ENCODE peak calls at places on chromosome 5, in four cellular contexts. D is OCI-LY7, V is hepatocyte, G is uterus. U is an unnamed sample.

GRCh38 chr5:122385286-122385685 is 73.2 kb downstream of the SNCAIP start:
- DNase-seq in G (no peak), D (no peak), V (no peak), U (no peak)

GRCh38 chr5:132050661-132051371 is 9.6 kb upstream of the IL3 start:
- DNase-seq in D (no peak), V (no peak), G (no peak), U (no peak)

GRCh38 chr5:135641329-135642178 is 62.8 kb upstream of the CXCL14 start:
- DNase-seq in D (no peak), V (no peak), G (no peak), U (no peak)

GRCh38 chr5:157761690-157762611 is 18.4 kb downstream of the LSM11 start:
- DNase-seq in D (peak; percentile 79), V (peak; percentile 83), G (peak; percentile 31), U (no peak)

GRCh38 chr5:150175536-150175935 is 9.0 kb downstream of the CDX1 start:
- DNase-seq in G (no peak), D (peak; percentile 24), V (no peak), U (no peak)

GRCh38 chr5:83718195-83718825 is 2.3 kb downstream of the HAPLN1 start:
- DNase-seq in V (peak; percentile 85), G (no peak), D (peak; percentile 66), U (no peak)

GRCh38 chr5:153276151-153276550 is 214.3 kb upstream of the GRIA1 start:
- DNase-seq in G (no peak), V (peak; percentile 75), D (peak; percentile 35), U (no peak)

GRCh38 chr5:158840193-158840592 is 259.5 kb downstream of the EBF1 start:
- DNase-seq in D (no peak), V (no peak), G (no peak), U (no peak)

GRCh38 chr5:125536582-125536981 is 790.1 kb upstream of the ZNF608 start:
- DNase-seq in D (no peak), V (no peak), G (no peak), U (no peak)

GRCh38 chr5:151740958-151741373 is 17.5 kb downstream of the ATOX1 start:
- DNase-seq in D (no peak), V (no peak), G (no peak), U (no peak)

GRCh38 chr5:9977070-9977469 is 272.6 kb downstream of the ATPSCKMT start:
- DNase-seq in G (no peak), D (no peak), V (no peak), U (no peak)

GRCh38 chr5:131491749-131492148 is 143.3 kb downstream of the RAPGEF6 start:
- DNase-seq in V (no peak), G (no peak), D (no peak), U (no peak)

GRCh38 chr5:143168171-143168681 is 235.3 kb downstream of the NR3C1 start:
- DNase-seq in D (no peak), V (no peak), G (no peak), U (no peak)

GRCh38 chr5:88143693-88144218 is 124.9 kb downstream of the TMEM161B start:
- DNase-seq in G (no peak), D (no peak), V (no peak), U (no peak)

GRCh38 chr5:67476531-67476930 is 279.9 kb upstream of the CD180 start:
- DNase-seq in V (peak; percentile 34), D (no peak), G (no peak), U (no peak)

GRCh38 chr5:55913396-55914140 is 62.4 kb downstream of the IL31RA start:
- DNase-seq in G (no peak), D (no peak), V (no peak), U (no peak)

GRCh38 chr5:135030123-135030517 is 3.9 kb downstream of the PITX1 start:
- DNase-seq in G (no peak), D (no peak), V (no peak), U (no peak)

GRCh38 chr5:176743136-176743827 is 67.1 kb upstream of the UNC5A start:
- DNase-seq in G (no peak), V (peak; percentile 30), D (no peak), U (no peak)

GRCh38 chr5:171092194-171092593 is 216.9 kb upstream of the TLX3 start:
- DNase-seq in G (no peak), V (no peak), D (no peak), U (no peak)

GRCh38 chr5:65862384-65862783 is 64.0 kb upstream of the ERBIN start:
- DNase-seq in G (no peak), D (no peak), V (no peak), U (no peak)

GRCh38 chr5:543755-544674 is 19.8 kb upstream of the SLC9A3 start:
- DNase-seq in D (peak; percentile 90), V (no peak), G (no peak), U (peak; percentile 88)

DNA sequence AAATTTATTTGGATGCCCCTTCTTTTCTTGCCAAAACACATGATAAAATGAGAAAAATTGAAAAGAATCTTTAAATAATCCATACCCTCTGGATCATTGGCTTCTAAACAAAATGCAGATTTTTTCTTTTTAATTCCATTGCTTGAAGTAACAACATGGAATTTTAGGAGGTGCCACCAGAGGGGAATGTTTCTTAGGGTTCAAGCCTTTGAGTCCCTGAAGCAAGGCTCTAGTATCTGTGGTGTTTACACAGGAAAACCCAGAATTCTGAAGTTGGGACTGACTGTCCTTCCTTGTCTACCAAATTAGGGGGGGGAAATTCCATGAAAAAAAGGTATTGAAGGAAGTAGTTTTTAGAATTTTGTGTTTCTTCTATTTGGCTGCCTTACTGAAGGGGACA is 69.4 kb downstream of the LMNB1 start:
- DNase-seq in V (no peak), D (no peak), G (no peak), U (no peak)
- TF ChIP-seq CTCF in V (no peak), D (no peak), G (no peak), U (no peak)

GRCh38 chr5:114449836-114450515 is 88.1 kb downstream of the KCNN2 start:
- DNase-seq in V (peak; percentile 87), G (peak; percentile 38), D (peak; percentile 53), U (peak; percentile 80)
- TF ChIP-seq CTCF in V (peak; percentile 93), G (peak; percentile 67), D (peak; percentile 85), U (peak; percentile 90)

GRCh38 chr5:25975881-25976280 is 1062.5 kb downstream of the CDH9 start:
- DNase-seq in D (no peak), G (no peak), V (no peak), U (no peak)

GRCh38 chr5:25970906-25971489 is 1067.4 kb downstream of the CDH9 start:
- DNase-seq in G (no peak), V (no peak), D (no peak), U (no peak)
- TF ChIP-seq CTCF in G (no peak), V (no peak), D (no peak), U (no peak)

DNA sequence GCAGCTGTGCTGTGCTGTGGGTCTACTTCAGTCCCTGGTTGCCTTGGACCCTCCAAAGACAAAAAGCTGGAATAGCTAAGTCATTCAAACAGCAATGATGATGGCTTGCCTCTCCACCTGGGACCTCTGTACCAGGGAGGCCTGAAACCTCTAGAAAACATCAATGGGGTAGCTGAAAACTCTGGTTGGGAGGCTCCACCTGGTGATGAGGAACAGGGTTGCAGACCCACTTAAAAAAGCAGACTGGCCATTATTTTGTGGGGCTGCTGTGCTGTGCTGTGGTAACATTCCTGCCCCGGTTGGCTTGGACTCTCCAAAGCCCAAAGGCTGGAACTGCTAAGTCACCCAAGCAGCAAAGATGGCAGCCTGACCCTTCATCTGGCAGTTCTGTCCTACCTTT is 839.3 kb upstream of the ARRDC3 start:
- DNase-seq in V (no peak), D (no peak), G (no peak), U (no peak)
- TF ChIP-seq CTCF in V (peak; percentile 18), D (no peak), G (no peak), U (no peak)

GRCh38 chr5:95845401-95845800 is 22.9 kb upstream of the GLRX start:
- DNase-seq in V (no peak), G (no peak), D (no peak), U (no peak)

GRCh38 chr5:95842955-95843544 is 20.5 kb upstream of the GLRX start:
- DNase-seq in G (no peak), V (peak; percentile 63), D (peak; percentile 54), U (peak; percentile 74)

GRCh38 chr5:95841914-95842812 is 19.6 kb upstream of the GLRX start:
- DNase-seq in V (no peak), D (no peak), G (peak; percentile 61), U (no peak)

GRCh38 chr5:95840969-95841368 is 18.4 kb upstream of the GLRX start:
- DNase-seq in D (no peak), V (no peak), G (no peak), U (no peak)

GRCh38 chr5:95843733-95844223 is 21.3 kb upstream of the GLRX start:
- DNase-seq in D (no peak), G (no peak), V (no peak), U (no peak)
- TF ChIP-seq CTCF in D (no peak), G (no peak), V (no peak), U (no peak)

GRCh38 chr5:31861601-31862000 is 222.7 kb downstream of the PDZD2 start:
- DNase-seq in G (no peak), V (no peak), D (no peak), U (no peak)

GRCh38 chr5:31860726-31861432 is 221.9 kb downstream of the PDZD2 start:
- DNase-seq in V (no peak), D (no peak), G (no peak), U (no peak)

GRCh38 chr5:31864015-31864414 is 225.1 kb downstream of the PDZD2 start:
- DNase-seq in V (no peak), G (no peak), D (no peak), U (no peak)

GRCh38 chr5:31867219-31867618 is 228.3 kb downstream of the PDZD2 start:
- DNase-seq in V (no peak), G (no peak), D (no peak), U (no peak)

GRCh38 chr5:31866166-31866565 is 227.2 kb downstream of the PDZD2 start:
- DNase-seq in D (no peak), G (no peak), V (no peak), U (no peak)
- TF ChIP-seq CTCF in D (no peak), G (no peak), V (no peak), U (no peak)

GRCh38 chr5:103842936-103843335 is 280.3 kb upstream of the NUDT12 start:
- DNase-seq in V (no peak), G (no peak), D (no peak), U (no peak)

GRCh38 chr5:103849934-103850333 is 287.3 kb upstream of the NUDT12 start:
- DNase-seq in D (no peak), G (no peak), V (no peak), U (peak; percentile 5)

DNA sequence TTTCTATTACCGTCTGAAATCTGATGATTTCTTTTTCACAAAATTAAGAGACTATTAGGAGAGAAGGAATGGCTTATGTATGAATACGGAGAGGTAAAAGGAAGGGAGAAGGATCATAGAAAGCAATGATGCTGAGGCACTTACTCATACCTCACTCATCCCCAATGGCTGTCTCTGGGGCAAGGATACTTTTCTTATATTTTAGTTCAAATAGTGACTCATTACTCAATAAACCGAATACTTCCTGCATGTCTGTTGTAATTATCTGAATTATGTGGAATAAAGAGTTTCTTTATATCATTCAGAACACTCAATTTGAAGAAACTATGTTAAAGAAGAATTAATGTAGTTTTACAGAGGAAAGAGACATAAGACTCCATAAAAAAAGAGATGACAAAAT is 284.5 kb upstream of the NUDT12 start:
- DNase-seq in D (no peak), G (no peak), V (no peak), U (no peak)
- TF ChIP-seq CTCF in D (no peak), G (no peak), V (no peak), U (no peak)

GRCh38 chr5:15993934-15994333 is 185.7 kb downstream of the MARCHF11 start:
- DNase-seq in D (no peak), V (no peak), G (no peak), U (no peak)
- TF ChIP-seq CTCF in D (no peak), V (peak; percentile 23), G (no peak), U (no peak)

U was measured in GM06990.